ENCODE peak calls at places on chromosome 15, in eight cellular contexts. T is activated gamma-delta T cell; X is cardiac fibroblast; Q is Daoy; O is A549; H is activated CD8-positive, alpha-beta memory T cell treated with anti-CD3 and anti-CD28 coated beads, Interleukin-2, amount 50 U/mL, for 4 hours; F is activated naive CD4-positive, alpha-beta T cell treated with anti-CD3 and anti-CD28 coated beads for 36 hours; P is GM12891. Z is an unnamed sample.

GRCh38 chr15:62306851-62307504 is 141.9 kb upstream of the C2CD4B start:
- DNase-seq in T (no peak), X (peak), Q (peak), O (peak), H (no peak), F (peak), P (peak), Z (peak)

GRCh38 chr15:68307131-68307928 is 29.8 kb downstream of the FEM1B start:
- DNase-seq in T (no peak), X (no peak), Q (no peak), O (no peak), H (no peak), F (no peak), P (no peak), Z (no peak)

GRCh38 chr15:62394079-62394478 is 229.0 kb upstream of the C2CD4B start:
- DNase-seq in T (no peak), X (peak), Q (no peak), O (no peak), H (no peak), F (no peak), P (no peak), Z (no peak)

GRCh38 chr15:63922551-63923315 is 89.0 kb upstream of the HERC1 start:
- DNase-seq in T (no peak), X (no peak), Q (no peak), O (no peak), H (no peak), F (no peak), P (no peak), Z (no peak)

GRCh38 chr15:65198571-65198970 is 12.7 kb downstream of the CILP start:
- DNase-seq in T (no peak), X (no peak), Q (no peak), O (no peak), H (no peak), F (no peak), P (no peak), Z (no peak)

GRCh38 chr15:58758141-58758540 is 8.6 kb upstream of the ADAM10 start:
- DNase-seq in T (no peak), X (peak), Q (no peak), O (no peak), H (no peak), F (peak), P (no peak), Z (peak)

GRCh38 chr15:99536422-99537033 is 29.3 kb upstream of the MEF2A start:
- DNase-seq in T (no peak), X (peak), Q (peak), O (peak), H (no peak), F (no peak), P (no peak), Z (no peak)

GRCh38 chr15:43934480-43934879 is 107.7 kb downstream of the WDR76 start:
- DNase-seq in T (no peak), X (no peak), Q (peak), O (no peak), H (no peak), F (no peak), P (no peak), Z (no peak)

GRCh38 chr15:40976819-40977218 is 23.5 kb downstream of the CHAC1 start:
- DNase-seq in T (no peak), X (no peak), Q (no peak), O (no peak), H (no peak), F (no peak), P (no peak), Z (no peak)

GRCh38 chr15:68484696-68485400 is 52.9 kb upstream of the ITGA11 start:
- DNase-seq in T (no peak), X (peak), Q (peak), O (no peak), H (no peak), F (no peak), P (no peak), Z (no peak)

GRCh38 chr15:101533371-101534140 is 44.0 kb upstream of the PCSK6 start:
- DNase-seq in T (no peak), X (no peak), Q (no peak), O (no peak), H (no peak), F (no peak), P (no peak), Z (no peak)

GRCh38 chr15:100495861-100496260 is 32.9 kb downstream of the CERS3 start:
- DNase-seq in T (no peak), X (no peak), Q (no peak), O (no peak), H (no peak), F (no peak), P (no peak), Z (no peak)

GRCh38 chr15:23647001-23647295 is 719 bp downstream of the MAGEL2 start:
- DNase-seq in T (no peak), X (no peak), Q (no peak), O (no peak), H (no peak), F (no peak), P (no peak), Z (no peak)

GRCh38 chr15:94582368-94582767 is 351.0 kb downstream of the MCTP2 start:
- DNase-seq in T (no peak), X (no peak), Q (peak), O (no peak), H (no peak), F (peak), P (no peak), Z (peak)

GRCh38 chr15:75368689-75369239 is 357 bp upstream of the MAN2C1 start:
- DNase-seq in T (no peak), X (no peak), Q (no peak), O (no peak), H (no peak), F (peak), P (peak), Z (no peak)

GRCh38 chr15:55661431-55661830 is 73.3 kb upstream of the PYGO1 start:
- DNase-seq in T (no peak), X (peak), Q (no peak), O (no peak), H (no peak), F (peak), P (no peak), Z (peak)

Z was measured in MM.1S.